ENCODE peak calls at places on chromosome 13, in ten cellular contexts. One of them, this sample, is unnamed.

GRCh38 chr13:112973577-112973951 is 4.5 kb downstream of the MCF2L start:
- DNase-seq in cardiac fibroblast: no peak
- DNase-seq in GM13976: no peak
- DNase-seq in uterus: no peak
- DNase-seq in mammary epithelial cell: no peak
- DNase-seq in pancreas: no peak
- DNase-seq in breast epithelium: no peak
- DNase-seq in glutamatergic neuron: peak; percentile 10
- DNase-seq in upper lobe of left lung: peak; percentile 67
- DNase-seq in neural progenitor cell: no peak
- DNase-seq in this sample: peak; percentile 61

GRCh38 chr13:46165485-46166220 is 16.3 kb downstream of the LCP1 start:
- DNase-seq in GM13976: peak; percentile 55
- DNase-seq in breast epithelium: no peak
- DNase-seq in neural progenitor cell: no peak
- DNase-seq in upper lobe of left lung: no peak
- DNase-seq in mammary epithelial cell: peak; percentile 71
- DNase-seq in pancreas: no peak
- DNase-seq in uterus: no peak
- DNase-seq in glutamatergic neuron: no peak
- DNase-seq in cardiac fibroblast: peak; percentile 57
- DNase-seq in this sample: no peak

GRCh38 chr13:21879263-21879914 is 208.5 kb downstream of the FGF9 start:
- DNase-seq in glutamatergic neuron: no peak
- DNase-seq in GM13976: no peak
- DNase-seq in cardiac fibroblast: no peak
- DNase-seq in breast epithelium: no peak
- DNase-seq in neural progenitor cell: no peak
- DNase-seq in uterus: no peak
- DNase-seq in upper lobe of left lung: no peak
- DNase-seq in pancreas: no peak
- DNase-seq in mammary epithelial cell: no peak
- DNase-seq in this sample: no peak

GRCh38 chr13:38662362-38662761 is 24.5 kb upstream of the FREM2 start:
- DNase-seq in cardiac fibroblast: peak; percentile 59
- DNase-seq in upper lobe of left lung: no peak
- DNase-seq in GM13976: no peak
- DNase-seq in uterus: no peak
- DNase-seq in neural progenitor cell: no peak
- DNase-seq in glutamatergic neuron: no peak
- DNase-seq in mammary epithelial cell: peak; percentile 21
- DNase-seq in pancreas: no peak
- DNase-seq in breast epithelium: no peak
- DNase-seq in this sample: no peak

GRCh38 chr13:60226507-60226906 is 62.8 kb upstream of the DIAPH3 start:
- DNase-seq in breast epithelium: no peak
- DNase-seq in cardiac fibroblast: peak; percentile 51
- DNase-seq in pancreas: peak; percentile 8
- DNase-seq in neural progenitor cell: peak; percentile 69
- DNase-seq in glutamatergic neuron: peak; percentile 40
- DNase-seq in mammary epithelial cell: peak; percentile 8
- DNase-seq in upper lobe of left lung: no peak
- DNase-seq in uterus: no peak
- DNase-seq in GM13976: no peak
- DNase-seq in this sample: no peak

GRCh38 chr13:113592571-113592970 is 8.0 kb downstream of the TFDP1 start:
- DNase-seq in GM13976: peak; percentile 15
- DNase-seq in cardiac fibroblast: no peak
- DNase-seq in uterus: no peak
- DNase-seq in pancreas: no peak
- DNase-seq in upper lobe of left lung: no peak
- DNase-seq in mammary epithelial cell: no peak
- DNase-seq in breast epithelium: peak; percentile 17
- DNase-seq in neural progenitor cell: no peak
- DNase-seq in glutamatergic neuron: no peak
- DNase-seq in this sample: peak; percentile 15

GRCh38 chr13:49220856-49221614 is 897 bp downstream of the MLNR start:
- DNase-seq in uterus: no peak
- DNase-seq in neural progenitor cell: peak; percentile 61
- DNase-seq in cardiac fibroblast: peak; percentile 19
- DNase-seq in GM13976: peak; percentile 52
- DNase-seq in mammary epithelial cell: no peak
- DNase-seq in upper lobe of left lung: peak; percentile 85
- DNase-seq in breast epithelium: no peak
- DNase-seq in pancreas: no peak
- DNase-seq in glutamatergic neuron: peak; percentile 49
- DNase-seq in this sample: no peak

GRCh38 chr13:111900390-111901180 is 166.4 kb upstream of the SOX1 start:
- DNase-seq in upper lobe of left lung: no peak
- DNase-seq in breast epithelium: peak; percentile 38
- DNase-seq in cardiac fibroblast: no peak
- DNase-seq in GM13976: no peak
- DNase-seq in pancreas: no peak
- DNase-seq in mammary epithelial cell: no peak
- DNase-seq in neural progenitor cell: no peak
- DNase-seq in glutamatergic neuron: no peak
- DNase-seq in uterus: no peak
- DNase-seq in this sample: no peak

GRCh38 chr13:110197041-110197440 is 109.9 kb downstream of the COL4A1 start:
- DNase-seq in uterus: no peak
- DNase-seq in neural progenitor cell: no peak
- DNase-seq in mammary epithelial cell: no peak
- DNase-seq in upper lobe of left lung: no peak
- DNase-seq in GM13976: no peak
- DNase-seq in pancreas: no peak
- DNase-seq in glutamatergic neuron: no peak
- DNase-seq in cardiac fibroblast: no peak
- DNase-seq in breast epithelium: no peak
- DNase-seq in this sample: no peak

GRCh38 chr13:110193491-110193890 is 113.5 kb downstream of the COL4A1 start:
- DNase-seq in GM13976: no peak
- DNase-seq in pancreas: no peak
- DNase-seq in upper lobe of left lung: peak; percentile 40
- DNase-seq in mammary epithelial cell: no peak
- DNase-seq in cardiac fibroblast: no peak
- DNase-seq in glutamatergic neuron: no peak
- DNase-seq in uterus: no peak
- DNase-seq in breast epithelium: no peak
- DNase-seq in neural progenitor cell: no peak
- DNase-seq in this sample: peak; percentile 24

GRCh38 chr13:110194456-110194855 is 112.5 kb downstream of the COL4A1 start:
- DNase-seq in uterus: no peak
- DNase-seq in neural progenitor cell: no peak
- DNase-seq in GM13976: no peak
- DNase-seq in glutamatergic neuron: no peak
- DNase-seq in mammary epithelial cell: no peak
- DNase-seq in breast epithelium: no peak
- DNase-seq in upper lobe of left lung: no peak
- DNase-seq in pancreas: no peak
- DNase-seq in cardiac fibroblast: no peak
- DNase-seq in this sample: no peak

GRCh38 chr13:110197471-110197870 is 109.5 kb downstream of the COL4A1 start:
- DNase-seq in pancreas: no peak
- DNase-seq in upper lobe of left lung: no peak
- DNase-seq in uterus: no peak
- DNase-seq in glutamatergic neuron: no peak
- DNase-seq in cardiac fibroblast: no peak
- DNase-seq in GM13976: no peak
- DNase-seq in breast epithelium: no peak
- DNase-seq in mammary epithelial cell: no peak
- DNase-seq in neural progenitor cell: no peak
- DNase-seq in this sample: no peak

DNA sequence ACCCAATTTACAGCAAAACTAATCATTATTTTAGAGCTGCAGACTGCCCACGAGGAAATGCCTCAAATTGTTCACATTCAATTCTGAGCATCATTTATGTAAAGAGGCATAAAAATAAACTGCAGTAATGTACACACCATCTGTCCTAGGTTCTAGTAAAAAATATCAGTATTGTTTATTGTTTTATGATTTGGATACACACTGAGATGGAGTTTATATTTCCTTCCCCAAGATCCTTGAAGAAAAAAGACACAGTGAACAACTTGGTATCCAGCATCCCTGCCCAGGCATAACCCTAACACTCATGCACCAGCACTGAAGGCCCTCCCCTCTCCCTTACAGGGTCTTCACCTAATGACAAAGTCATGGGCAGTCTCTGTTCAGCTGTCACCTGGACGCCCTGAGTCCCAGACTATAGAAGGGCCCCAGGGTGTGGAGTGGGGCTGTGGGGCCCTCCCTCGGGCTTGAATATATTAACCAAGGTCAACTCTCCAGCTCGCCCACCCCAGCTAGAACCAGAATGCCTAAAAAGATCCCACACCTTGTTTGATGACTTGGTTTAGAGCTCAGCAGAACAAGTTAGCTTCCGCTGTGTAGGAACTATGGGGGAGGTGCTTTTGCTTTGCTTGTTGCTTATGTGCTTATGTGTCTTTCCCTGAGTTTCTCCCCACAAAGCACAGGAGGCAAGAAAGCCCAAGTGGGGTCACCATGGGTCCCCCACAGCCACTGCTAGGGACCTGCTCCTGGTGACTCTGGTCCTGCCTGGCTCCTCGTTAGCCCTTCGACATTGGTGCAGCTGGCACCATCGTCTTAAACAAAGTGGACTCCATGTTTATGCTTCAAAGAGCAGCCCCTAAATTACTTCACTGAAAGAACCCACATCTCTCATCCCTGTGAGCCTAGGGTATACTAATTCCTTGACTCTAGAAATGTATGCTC is 111.1 kb downstream of the COL4A1 start:
- DNase-seq in neural progenitor cell: no peak
- DNase-seq in uterus: no peak
- DNase-seq in pancreas: no peak
- DNase-seq in glutamatergic neuron: no peak
- DNase-seq in mammary epithelial cell: no peak
- DNase-seq in upper lobe of left lung: no peak
- DNase-seq in breast epithelium: no peak
- DNase-seq in GM13976: no peak
- DNase-seq in cardiac fibroblast: no peak
- DNase-seq in this sample: peak; percentile 9
- TF ChIP-seq CTCF in neural progenitor cell: no peak
- TF ChIP-seq CTCF in uterus: no peak
- TF ChIP-seq CTCF in pancreas: no peak
- TF ChIP-seq CTCF in glutamatergic neuron: no peak
- TF ChIP-seq CTCF in mammary epithelial cell: no peak
- TF ChIP-seq CTCF in upper lobe of left lung: no peak
- TF ChIP-seq CTCF in breast epithelium: no peak
- TF ChIP-seq CTCF in GM13976: no peak
- TF ChIP-seq CTCF in cardiac fibroblast: no peak
- TF ChIP-seq CTCF in this sample: no peak

GRCh38 chr13:23600534-23600933 is 30.3 kb downstream of the TNFRSF19 start:
- DNase-seq in neural progenitor cell: no peak
- DNase-seq in breast epithelium: no peak
- DNase-seq in GM13976: no peak
- DNase-seq in upper lobe of left lung: no peak
- DNase-seq in pancreas: no peak
- DNase-seq in cardiac fibroblast: no peak
- DNase-seq in uterus: no peak
- DNase-seq in glutamatergic neuron: no peak
- DNase-seq in mammary epithelial cell: no peak
- DNase-seq in this sample: no peak

GRCh38 chr13:23600100-23600499 is 29.9 kb downstream of the TNFRSF19 start:
- DNase-seq in upper lobe of left lung: no peak
- DNase-seq in GM13976: no peak
- DNase-seq in cardiac fibroblast: no peak
- DNase-seq in glutamatergic neuron: no peak
- DNase-seq in pancreas: no peak
- DNase-seq in neural progenitor cell: no peak
- DNase-seq in breast epithelium: no peak
- DNase-seq in mammary epithelial cell: no peak
- DNase-seq in uterus: no peak
- DNase-seq in this sample: no peak

GRCh38 chr13:23598371-23598770 is 28.2 kb downstream of the TNFRSF19 start:
- DNase-seq in glutamatergic neuron: no peak
- DNase-seq in GM13976: no peak
- DNase-seq in cardiac fibroblast: peak; percentile 28
- DNase-seq in uterus: no peak
- DNase-seq in breast epithelium: no peak
- DNase-seq in upper lobe of left lung: no peak
- DNase-seq in mammary epithelial cell: no peak
- DNase-seq in pancreas: no peak
- DNase-seq in neural progenitor cell: no peak
- DNase-seq in this sample: no peak

GRCh38 chr13:23599083-23599925 is 29.1 kb downstream of the TNFRSF19 start:
- DNase-seq in cardiac fibroblast: no peak
- DNase-seq in pancreas: no peak
- DNase-seq in upper lobe of left lung: no peak
- DNase-seq in breast epithelium: no peak
- DNase-seq in uterus: no peak
- DNase-seq in mammary epithelial cell: no peak
- DNase-seq in GM13976: no peak
- DNase-seq in glutamatergic neuron: no peak
- DNase-seq in neural progenitor cell: peak; percentile 38
- DNase-seq in this sample: no peak
- TF ChIP-seq CTCF in cardiac fibroblast: no peak
- TF ChIP-seq CTCF in pancreas: no peak
- TF ChIP-seq CTCF in upper lobe of left lung: no peak
- TF ChIP-seq CTCF in breast epithelium: no peak
- TF ChIP-seq CTCF in uterus: no peak
- TF ChIP-seq CTCF in mammary epithelial cell: no peak
- TF ChIP-seq CTCF in GM13976: no peak
- TF ChIP-seq CTCF in glutamatergic neuron: no peak
- TF ChIP-seq CTCF in neural progenitor cell: peak; percentile 42
- TF ChIP-seq CTCF in this sample: no peak

DNA sequence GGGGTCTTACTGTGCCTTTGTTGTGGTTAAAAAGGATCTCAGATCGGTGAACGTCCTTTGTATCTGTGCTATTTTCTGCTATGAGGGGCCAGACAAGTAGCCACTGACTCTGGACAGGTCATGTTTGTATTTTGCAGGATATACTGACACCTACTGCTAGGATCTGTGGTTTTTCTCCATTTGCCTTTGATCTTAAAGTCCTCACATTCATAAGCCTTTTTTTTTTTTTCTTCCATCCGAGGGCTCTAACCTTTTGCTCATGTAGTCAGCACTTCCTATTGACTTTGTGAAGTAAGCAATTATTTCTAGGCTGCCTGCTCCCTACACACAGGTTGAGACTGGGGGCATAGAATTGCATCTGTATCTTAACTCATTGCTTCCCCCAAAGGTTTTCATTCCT is 106.2 kb downstream of the SLITRK5 start:
- DNase-seq in upper lobe of left lung: no peak
- DNase-seq in breast epithelium: no peak
- DNase-seq in neural progenitor cell: peak; percentile 25
- DNase-seq in cardiac fibroblast: no peak
- DNase-seq in glutamatergic neuron: no peak
- DNase-seq in pancreas: no peak
- DNase-seq in uterus: no peak
- DNase-seq in GM13976: no peak
- DNase-seq in mammary epithelial cell: no peak
- DNase-seq in this sample: no peak
- TF ChIP-seq CTCF in upper lobe of left lung: no peak
- TF ChIP-seq CTCF in breast epithelium: no peak
- TF ChIP-seq CTCF in neural progenitor cell: peak; percentile 32
- TF ChIP-seq CTCF in cardiac fibroblast: no peak
- TF ChIP-seq CTCF in glutamatergic neuron: no peak
- TF ChIP-seq CTCF in pancreas: no peak
- TF ChIP-seq CTCF in uterus: no peak
- TF ChIP-seq CTCF in GM13976: no peak
- TF ChIP-seq CTCF in mammary epithelial cell: no peak
- TF ChIP-seq CTCF in this sample: no peak

DNA sequence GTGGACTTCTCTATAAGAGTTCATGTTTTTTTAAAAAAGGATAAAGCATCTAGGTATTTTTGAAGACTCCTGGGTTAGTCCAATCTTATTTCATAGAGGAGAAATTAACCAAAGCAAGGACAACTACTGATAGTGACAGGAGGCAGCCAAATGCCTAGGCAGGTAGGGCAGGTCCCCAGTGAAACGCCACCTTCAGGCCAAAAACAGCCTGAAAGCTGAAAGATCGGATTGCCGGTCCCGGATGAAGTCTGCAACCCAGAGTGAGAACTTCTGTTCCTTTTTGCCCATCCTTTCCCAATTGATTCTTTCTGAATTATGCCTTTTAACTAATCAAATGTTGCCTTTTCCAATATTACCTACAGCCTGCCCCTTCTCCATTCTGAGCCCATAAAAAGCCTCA is 6.1 kb upstream of the GGACT start:
- DNase-seq in mammary epithelial cell: no peak
- DNase-seq in uterus: no peak
- DNase-seq in cardiac fibroblast: no peak
- DNase-seq in upper lobe of left lung: no peak
- DNase-seq in GM13976: no peak
- DNase-seq in pancreas: peak; percentile 39
- DNase-seq in glutamatergic neuron: peak; percentile 27
- DNase-seq in neural progenitor cell: peak; percentile 63
- DNase-seq in breast epithelium: no peak
- DNase-seq in this sample: no peak
- TF ChIP-seq CTCF in mammary epithelial cell: peak; percentile 34
- TF ChIP-seq CTCF in uterus: no peak
- TF ChIP-seq CTCF in cardiac fibroblast: peak; percentile 33
- TF ChIP-seq CTCF in upper lobe of left lung: no peak
- TF ChIP-seq CTCF in GM13976: peak; percentile 2
- TF ChIP-seq CTCF in pancreas: peak; percentile 35
- TF ChIP-seq CTCF in glutamatergic neuron: peak; percentile 27
- TF ChIP-seq CTCF in neural progenitor cell: peak; percentile 71
- TF ChIP-seq CTCF in breast epithelium: no peak
- TF ChIP-seq CTCF in this sample: no peak

This sample was measured in RWPE2.